ENCODE peak calls at places on chromosome 14, in six cellular contexts. W is tibial nerve, P is uterus, E is GM12878, K is K562, U is endothelial cell of umbilical vein. I is an unnamed sample.

GRCh38 chr14:60212503-60213371 is 36.3 kb upstream of the PPM1A start:
- DNase-seq in W (no peak), P (no peak), E (peak; percentile 98), K (no peak), U (no peak), I (no peak)

GRCh38 chr14:81991998-81992397 is 458.3 kb upstream of the SEL1L start:
- DNase-seq in W (no peak), P (no peak), E (no peak), K (no peak), U (no peak), I (no peak)

GRCh38 chr14:79515158-79515557 is 696.1 kb downstream of the DIO2 start:
- DNase-seq in W (no peak), P (no peak), E (no peak), K (no peak), U (no peak), I (no peak)

GRCh38 chr14:41285193-41285748 is 321.4 kb upstream of the LRFN5 start:
- DNase-seq in W (peak; percentile 40), P (no peak), E (no peak), K (peak; percentile 16), U (no peak), I (no peak)

GRCh38 chr14:49598182-49598478 is 610 bp upstream of the LRR1 start:
- DNase-seq in W (no peak), P (peak; percentile 18), E (no peak), K (peak; percentile 46), U (no peak), I (no peak)

GRCh38 chr14:30551460-30551859 is 7.5 kb upstream of the G2E3 start:
- DNase-seq in W (no peak), P (no peak), E (no peak), K (no peak), U (no peak), I (no peak)

GRCh38 chr14:43147480-43147879 is 1359.6 kb downstream of the FSCB start:
- DNase-seq in W (no peak), P (no peak), E (no peak), K (no peak), U (no peak), I (no peak)

GRCh38 chr14:68633131-68633991 is 159.5 kb downstream of the ZFP36L1 start:
- DNase-seq in W (no peak), P (peak; percentile 63), E (no peak), K (no peak), U (no peak), I (peak; percentile 63)

GRCh38 chr14:54683882-54684794 is 117.2 kb downstream of the SAMD4A start:
- DNase-seq in W (peak; percentile 77), P (peak; percentile 76), E (no peak), K (no peak), U (peak; percentile 81), I (peak; percentile 85)

GRCh38 chr14:105858676-105859025 is 332.3 kb downstream of the TMEM121 start:
- DNase-seq in W (no peak), P (peak; percentile 8), E (no peak), K (no peak), U (no peak), I (no peak)

GRCh38 chr14:96071561-96071960 is 32.4 kb downstream of the C14orf132 start:
- DNase-seq in W (no peak), P (peak; percentile 7), E (no peak), K (no peak), U (no peak), I (peak; percentile 73)

GRCh38 chr14:102419716-102420115 is 57.0 kb downstream of the TECPR2 start:
- DNase-seq in W (no peak), P (no peak), E (no peak), K (no peak), U (no peak), I (no peak)

GRCh38 chr14:22977684-22978486 is 4.5 kb downstream of the AJUBA start:
- DNase-seq in W (no peak), P (peak; percentile 82), E (no peak), K (no peak), U (peak; percentile 54), I (peak; percentile 63)

DNA sequence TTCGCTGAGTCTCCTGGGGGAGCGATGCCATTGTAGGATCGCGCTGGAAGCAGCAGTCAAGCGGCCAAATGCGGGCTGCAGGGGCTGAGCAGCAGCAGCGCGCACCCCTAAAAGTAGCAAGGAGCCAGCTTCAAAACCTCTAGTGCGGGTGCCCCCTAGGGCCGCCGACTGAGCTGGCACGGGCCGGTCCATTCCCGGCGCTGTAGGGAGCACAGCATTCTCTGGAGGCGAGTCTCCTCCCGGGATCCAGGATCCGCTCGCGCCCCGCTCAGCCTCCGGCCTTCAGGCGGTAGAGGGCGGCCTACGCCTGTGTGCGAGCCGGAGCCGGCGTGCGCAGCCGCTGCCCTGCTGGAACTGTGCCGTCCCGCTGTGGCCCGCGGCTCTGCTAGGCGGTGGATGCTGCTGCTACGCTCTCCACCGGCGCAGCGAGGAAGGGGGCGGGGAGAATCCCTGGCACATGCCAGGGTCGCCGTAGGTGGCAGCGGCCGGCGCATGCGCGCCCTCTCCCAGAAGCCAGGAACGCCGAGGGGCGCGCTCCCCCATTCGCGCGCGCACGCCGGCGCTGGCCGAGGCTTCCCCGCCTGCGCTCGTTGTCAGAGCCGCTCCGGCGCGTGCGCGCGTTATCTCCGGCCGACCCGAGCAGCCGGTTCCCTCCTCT is at the start of gene FUT8:
- DNase-seq in W (peak; percentile 85), P (peak; percentile 92), E (peak; percentile 80), K (peak; percentile 67), U (peak; percentile 98), I (peak; percentile 95)
- TF ChIP-seq POLR2A in W (peak; percentile 82), P (peak; percentile 78), E (peak; percentile 90), K (no peak), U (peak; percentile 86), I (peak; percentile 62)

GRCh38 chr14:93060841-93061240 is 54.9 kb downstream of the ITPK1 start:
- DNase-seq in W (no peak), P (no peak), E (no peak), K (no peak), U (no peak), I (no peak)

GRCh38 chr14:93057586-93058280 is 58.0 kb downstream of the ITPK1 start:
- DNase-seq in W (no peak), P (no peak), E (no peak), K (no peak), U (no peak), I (no peak)

GRCh38 chr14:93059917-93060545 is 55.7 kb downstream of the ITPK1 start:
- DNase-seq in W (no peak), P (no peak), E (no peak), K (no peak), U (no peak), I (no peak)

GRCh38 chr14:93061380-93062012 is 54.2 kb downstream of the ITPK1 start:
- DNase-seq in W (no peak), P (no peak), E (no peak), K (no peak), U (no peak), I (no peak)

GRCh38 chr14:93059260-93059659 is 56.5 kb downstream of the ITPK1 start:
- DNase-seq in W (no peak), P (no peak), E (no peak), K (no peak), U (no peak), I (no peak)
- TF ChIP-seq POLR2A in W (no peak), P (no peak), E (no peak), K (no peak), U (no peak), I (no peak)

DNA sequence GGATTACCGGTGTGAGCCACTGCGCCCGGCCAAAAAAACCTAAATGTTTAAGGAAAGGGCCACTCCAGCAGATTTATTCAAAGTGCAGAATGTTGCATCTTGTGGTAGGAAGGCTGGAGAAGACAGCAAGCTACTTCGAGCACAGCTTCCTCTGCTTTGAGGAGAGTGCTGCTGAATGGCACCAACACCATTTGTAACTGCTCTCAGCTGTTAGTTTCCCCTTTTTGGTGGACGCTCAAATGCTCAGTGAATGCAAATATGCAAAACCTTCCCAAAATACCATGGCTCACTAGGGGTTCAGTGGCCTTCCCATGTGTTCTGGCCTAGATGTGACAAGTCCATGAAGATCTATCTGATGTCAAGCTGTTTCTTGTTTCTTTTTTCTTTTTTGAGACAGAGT is 2.9 kb upstream of the TDRD9 start:
- DNase-seq in W (no peak), P (no peak), E (no peak), K (no peak), U (no peak), I (no peak)
- TF ChIP-seq POLR2A in W (no peak), P (no peak), E (no peak), K (no peak), U (no peak), I (no peak)

DNA sequence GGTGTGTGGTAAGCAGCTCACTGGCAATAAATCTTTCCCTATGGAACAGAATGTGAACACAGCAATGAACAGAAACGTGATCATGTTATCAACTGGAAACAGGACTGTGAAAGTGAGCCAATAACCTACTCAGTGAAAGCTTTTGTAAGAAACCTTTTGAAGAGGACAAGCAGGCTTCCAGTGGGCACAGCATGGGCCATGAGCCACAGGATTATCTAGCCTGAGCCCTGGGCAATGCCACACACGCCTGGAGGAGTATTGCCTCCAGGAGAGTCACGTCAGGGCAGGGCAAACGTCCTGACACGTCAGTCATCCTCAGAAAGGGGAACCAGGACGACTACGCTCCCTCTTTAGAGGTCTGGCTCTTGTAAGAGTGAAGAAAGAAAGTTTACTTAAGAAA is 32.3 kb downstream of the NRDE2 start:
- DNase-seq in W (no peak), P (no peak), E (no peak), K (no peak), U (no peak), I (no peak)
- TF ChIP-seq POLR2A in W (no peak), P (no peak), E (no peak), K (no peak), U (no peak), I (no peak)

GRCh38 chr14:50795909-50796308 is 35.1 kb downstream of the NIN start:
- DNase-seq in W (no peak), P (no peak), E (no peak), K (no peak), U (peak; percentile 78), I (no peak)

GRCh38 chr14:50797250-50798047 is 33.5 kb downstream of the NIN start:
- DNase-seq in W (no peak), P (no peak), E (no peak), K (no peak), U (no peak), I (no peak)

GRCh38 chr14:50800032-50800431 is 30.9 kb downstream of the NIN start:
- DNase-seq in W (no peak), P (no peak), E (no peak), K (no peak), U (peak; percentile 37), I (no peak)

GRCh38 chr14:50796391-50796790 is 34.6 kb downstream of the NIN start:
- DNase-seq in W (no peak), P (no peak), E (no peak), K (no peak), U (peak; percentile 43), I (no peak)

GRCh38 chr14:50798048-50798421 is 32.9 kb downstream of the NIN start:
- DNase-seq in W (no peak), P (no peak), E (peak; percentile 42), K (no peak), U (no peak), I (no peak)
- TF ChIP-seq POLR2A in W (no peak), P (no peak), E (peak; percentile 28), K (no peak), U (no peak), I (no peak)

I was measured in suprapubic skin.